ENCODE peak calls at places on chromosome 1, in four cellular contexts. One of them, this sample, is unnamed.

GRCh38 chr1:225881081-225882007 is 836 bp downstream of the TMEM63A start:
- DNase-seq in foreskin keratinocyte: peak
- DNase-seq in effector memory CD4-positive, alpha-beta T cell: peak
- DNase-seq in kidney: peak
- DNase-seq in this sample: peak

GRCh38 chr1:98897046-98897445 is 107.6 kb downstream of the PLPPR5 start:
- DNase-seq in foreskin keratinocyte: no peak
- DNase-seq in effector memory CD4-positive, alpha-beta T cell: no peak
- DNase-seq in kidney: no peak
- DNase-seq in this sample: no peak

GRCh38 chr1:36989260-36989659 is 45.1 kb downstream of the GRIK3 start:
- DNase-seq in foreskin keratinocyte: no peak
- DNase-seq in effector memory CD4-positive, alpha-beta T cell: no peak
- DNase-seq in kidney: no peak
- DNase-seq in this sample: no peak

GRCh38 chr1:8083739-8084484 is 57.8 kb upstream of the ERRFI1 start:
- DNase-seq in foreskin keratinocyte: peak
- DNase-seq in effector memory CD4-positive, alpha-beta T cell: no peak
- DNase-seq in kidney: no peak
- DNase-seq in this sample: no peak

GRCh38 chr1:37858931-37859506 is 373 bp downstream of the MTF1 start:
- DNase-seq in foreskin keratinocyte: no peak
- DNase-seq in effector memory CD4-positive, alpha-beta T cell: no peak
- DNase-seq in kidney: no peak
- DNase-seq in this sample: no peak

GRCh38 chr1:171418546-171418945 is 66.8 kb upstream of the PRRC2C start:
- DNase-seq in foreskin keratinocyte: no peak
- DNase-seq in effector memory CD4-positive, alpha-beta T cell: no peak
- DNase-seq in kidney: no peak
- DNase-seq in this sample: no peak

GRCh38 chr1:218395916-218396315 is 50.8 kb downstream of the TGFB2 start:
- DNase-seq in foreskin keratinocyte: no peak
- DNase-seq in effector memory CD4-positive, alpha-beta T cell: no peak
- DNase-seq in kidney: no peak
- DNase-seq in this sample: no peak

GRCh38 chr1:51567653-51568052 is 48.6 kb upstream of the EPS15 start:
- DNase-seq in foreskin keratinocyte: peak
- DNase-seq in effector memory CD4-positive, alpha-beta T cell: no peak
- DNase-seq in kidney: no peak
- DNase-seq in this sample: no peak

GRCh38 chr1:219533280-219533679 is 79.6 kb downstream of the ZC3H11B start:
- DNase-seq in foreskin keratinocyte: no peak
- DNase-seq in effector memory CD4-positive, alpha-beta T cell: no peak
- DNase-seq in kidney: no peak
- DNase-seq in this sample: no peak

GRCh38 chr1:19654386-19654785 is 10.3 kb downstream of the NBL1 start:
- DNase-seq in foreskin keratinocyte: no peak
- DNase-seq in effector memory CD4-positive, alpha-beta T cell: no peak
- DNase-seq in kidney: no peak
- DNase-seq in this sample: no peak

GRCh38 chr1:57422271-57423134 is 1.4 kb downstream of the DAB1 start:
- DNase-seq in foreskin keratinocyte: peak
- DNase-seq in effector memory CD4-positive, alpha-beta T cell: no peak
- DNase-seq in kidney: no peak
- DNase-seq in this sample: no peak

GRCh38 chr1:47842228-47842627 is 155.0 kb downstream of the TRABD2B start:
- DNase-seq in foreskin keratinocyte: no peak
- DNase-seq in effector memory CD4-positive, alpha-beta T cell: no peak
- DNase-seq in kidney: no peak
- DNase-seq in this sample: no peak

GRCh38 chr1:231695439-231696255 is 69.1 kb downstream of the DISC1 start:
- DNase-seq in foreskin keratinocyte: no peak
- DNase-seq in effector memory CD4-positive, alpha-beta T cell: no peak
- DNase-seq in kidney: no peak
- DNase-seq in this sample: no peak

GRCh38 chr1:206128192-206128591 is 11.0 kb upstream of the AVPR1B start:
- DNase-seq in foreskin keratinocyte: peak
- DNase-seq in effector memory CD4-positive, alpha-beta T cell: no peak
- DNase-seq in kidney: no peak
- DNase-seq in this sample: no peak

GRCh38 chr1:212488436-212489283 is 55.9 kb downstream of the NENF start:
- DNase-seq in foreskin keratinocyte: peak
- DNase-seq in effector memory CD4-positive, alpha-beta T cell: no peak
- DNase-seq in kidney: no peak
- DNase-seq in this sample: peak

GRCh38 chr1:244603498-244603897 is 49.4 kb upstream of the DESI2 start:
- DNase-seq in foreskin keratinocyte: peak
- DNase-seq in effector memory CD4-positive, alpha-beta T cell: no peak
- DNase-seq in kidney: no peak
- DNase-seq in this sample: no peak

GRCh38 chr1:998051-998821 is 1.7 kb downstream of the HES4 start:
- DNase-seq in foreskin keratinocyte: no peak
- DNase-seq in effector memory CD4-positive, alpha-beta T cell: no peak
- DNase-seq in kidney: peak
- DNase-seq in this sample: no peak

GRCh38 chr1:24805534-24806301 is 60.5 kb downstream of the CLIC4 start:
- DNase-seq in foreskin keratinocyte: peak
- DNase-seq in effector memory CD4-positive, alpha-beta T cell: no peak
- DNase-seq in kidney: no peak
- DNase-seq in this sample: no peak

GRCh38 chr1:13956386-13956785 is 256.4 kb downstream of the PRDM2 start:
- DNase-seq in foreskin keratinocyte: peak
- DNase-seq in effector memory CD4-positive, alpha-beta T cell: no peak
- DNase-seq in kidney: no peak
- DNase-seq in this sample: no peak

GRCh38 chr1:4630561-4630960 is 23.8 kb upstream of the AJAP1 start:
- DNase-seq in foreskin keratinocyte: no peak
- DNase-seq in effector memory CD4-positive, alpha-beta T cell: no peak
- DNase-seq in kidney: no peak
- DNase-seq in this sample: no peak

GRCh38 chr1:147676306-147677085 is 6.2 kb upstream of the ACP6 start:
- DNase-seq in foreskin keratinocyte: peak
- DNase-seq in effector memory CD4-positive, alpha-beta T cell: no peak
- DNase-seq in kidney: no peak
- DNase-seq in this sample: no peak

GRCh38 chr1:204647114-204647804 is 38.3 kb downstream of the LRRN2 start:
- DNase-seq in foreskin keratinocyte: peak
- DNase-seq in effector memory CD4-positive, alpha-beta T cell: no peak
- DNase-seq in kidney: no peak
- DNase-seq in this sample: no peak

GRCh38 chr1:92764116-92764515 is 20.8 kb downstream of the EVI5 start:
- DNase-seq in foreskin keratinocyte: no peak
- DNase-seq in effector memory CD4-positive, alpha-beta T cell: no peak
- DNase-seq in kidney: no peak
- DNase-seq in this sample: no peak

GRCh38 chr1:197159461-197159860 is 13.0 kb upstream of the ASPM start:
- DNase-seq in foreskin keratinocyte: no peak
- DNase-seq in effector memory CD4-positive, alpha-beta T cell: no peak
- DNase-seq in kidney: no peak
- DNase-seq in this sample: no peak

GRCh38 chr1:241990040-241990439 is 8.9 kb downstream of the MAP1LC3C start:
- DNase-seq in foreskin keratinocyte: peak
- DNase-seq in effector memory CD4-positive, alpha-beta T cell: no peak
- DNase-seq in kidney: peak
- DNase-seq in this sample: peak

GRCh38 chr1:224333309-224333926 is 3.4 kb upstream of the NVL start:
- DNase-seq in foreskin keratinocyte: peak
- DNase-seq in effector memory CD4-positive, alpha-beta T cell: peak
- DNase-seq in kidney: no peak
- DNase-seq in this sample: no peak

GRCh38 chr1:182588460-182589396 is at the start of gene RNASEL:
- DNase-seq in foreskin keratinocyte: peak
- DNase-seq in effector memory CD4-positive, alpha-beta T cell: peak
- DNase-seq in kidney: peak
- DNase-seq in this sample: peak

GRCh38 chr1:30977105-30977504 is 68.5 kb upstream of the SDC3 start:
- DNase-seq in foreskin keratinocyte: peak
- DNase-seq in effector memory CD4-positive, alpha-beta T cell: no peak
- DNase-seq in kidney: no peak
- DNase-seq in this sample: no peak

GRCh38 chr1:77540501-77541161 is 141.8 kb downstream of the ZZZ3 start:
- DNase-seq in foreskin keratinocyte: peak
- DNase-seq in effector memory CD4-positive, alpha-beta T cell: no peak
- DNase-seq in kidney: no peak
- DNase-seq in this sample: no peak

GRCh38 chr1:10528066-10529014 is 53.6 kb downstream of the PEX14 start:
- DNase-seq in foreskin keratinocyte: peak
- DNase-seq in effector memory CD4-positive, alpha-beta T cell: no peak
- DNase-seq in kidney: no peak
- DNase-seq in this sample: peak
- H3K27ac ChIP-seq in foreskin keratinocyte: peak
- H3K27ac ChIP-seq in effector memory CD4-positive, alpha-beta T cell: no peak
- H3K27ac ChIP-seq in kidney: no peak
- H3K27ac ChIP-seq in this sample: peak

GRCh38 chr1:16067933-16068332 is 5.5 kb downstream of the FAM131C start:
- DNase-seq in foreskin keratinocyte: no peak
- DNase-seq in effector memory CD4-positive, alpha-beta T cell: no peak
- DNase-seq in kidney: no peak
- DNase-seq in this sample: no peak
- H3K27ac ChIP-seq in foreskin keratinocyte: no peak
- H3K27ac ChIP-seq in effector memory CD4-positive, alpha-beta T cell: no peak
- H3K27ac ChIP-seq in kidney: peak
- H3K27ac ChIP-seq in this sample: no peak

GRCh38 chr1:185668013-185668412 is 66.2 kb upstream of the HMCN1 start:
- DNase-seq in foreskin keratinocyte: no peak
- DNase-seq in effector memory CD4-positive, alpha-beta T cell: no peak
- DNase-seq in kidney: no peak
- DNase-seq in this sample: no peak
- H3K27ac ChIP-seq in foreskin keratinocyte: no peak
- H3K27ac ChIP-seq in effector memory CD4-positive, alpha-beta T cell: no peak
- H3K27ac ChIP-seq in kidney: no peak
- H3K27ac ChIP-seq in this sample: no peak

GRCh38 chr1:109438798-109439297 is 12.6 kb upstream of the PSMA5 start:
- DNase-seq in foreskin keratinocyte: peak
- DNase-seq in effector memory CD4-positive, alpha-beta T cell: no peak
- DNase-seq in kidney: no peak
- DNase-seq in this sample: peak
- H3K27ac ChIP-seq in foreskin keratinocyte: no peak
- H3K27ac ChIP-seq in effector memory CD4-positive, alpha-beta T cell: no peak
- H3K27ac ChIP-seq in kidney: no peak
- H3K27ac ChIP-seq in this sample: peak

GRCh38 chr1:9302745-9303524 is 10.2 kb downstream of the SPSB1 start:
- DNase-seq in foreskin keratinocyte: peak
- DNase-seq in effector memory CD4-positive, alpha-beta T cell: no peak
- DNase-seq in kidney: no peak
- DNase-seq in this sample: peak

GRCh38 chr1:9298282-9298681 is 5.6 kb downstream of the SPSB1 start:
- DNase-seq in foreskin keratinocyte: no peak
- DNase-seq in effector memory CD4-positive, alpha-beta T cell: no peak
- DNase-seq in kidney: no peak
- DNase-seq in this sample: no peak

GRCh38 chr1:9303916-9304315 is 11.2 kb downstream of the SPSB1 start:
- DNase-seq in foreskin keratinocyte: no peak
- DNase-seq in effector memory CD4-positive, alpha-beta T cell: no peak
- DNase-seq in kidney: no peak
- DNase-seq in this sample: no peak

GRCh38 chr1:9297831-9298230 is 5.1 kb downstream of the SPSB1 start:
- DNase-seq in foreskin keratinocyte: no peak
- DNase-seq in effector memory CD4-positive, alpha-beta T cell: no peak
- DNase-seq in kidney: no peak
- DNase-seq in this sample: no peak

DNA sequence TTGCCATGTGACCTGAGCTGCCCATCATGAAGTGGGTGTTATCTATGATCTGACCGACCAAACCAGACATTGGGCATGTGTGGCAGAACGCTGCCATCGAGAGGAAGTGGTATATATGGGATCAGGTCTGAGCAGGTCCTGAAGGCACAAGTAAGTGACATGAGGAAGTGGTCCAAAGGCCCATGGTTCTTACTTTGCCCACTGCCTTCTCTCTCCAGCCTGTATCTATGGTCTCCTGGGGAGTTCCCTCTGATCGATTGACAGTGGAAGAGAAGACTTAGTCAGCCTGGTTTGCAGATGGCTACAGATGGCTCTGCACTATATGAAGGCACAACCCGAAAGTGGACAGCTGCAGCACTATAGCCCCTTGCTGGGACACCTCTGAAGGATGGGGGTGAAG is 7.9 kb downstream of the SPSB1 start:
- DNase-seq in foreskin keratinocyte: no peak
- DNase-seq in effector memory CD4-positive, alpha-beta T cell: no peak
- DNase-seq in kidney: no peak
- DNase-seq in this sample: no peak
- H3K27ac ChIP-seq in foreskin keratinocyte: peak
- H3K27ac ChIP-seq in effector memory CD4-positive, alpha-beta T cell: no peak
- H3K27ac ChIP-seq in kidney: no peak
- H3K27ac ChIP-seq in this sample: no peak

DNA sequence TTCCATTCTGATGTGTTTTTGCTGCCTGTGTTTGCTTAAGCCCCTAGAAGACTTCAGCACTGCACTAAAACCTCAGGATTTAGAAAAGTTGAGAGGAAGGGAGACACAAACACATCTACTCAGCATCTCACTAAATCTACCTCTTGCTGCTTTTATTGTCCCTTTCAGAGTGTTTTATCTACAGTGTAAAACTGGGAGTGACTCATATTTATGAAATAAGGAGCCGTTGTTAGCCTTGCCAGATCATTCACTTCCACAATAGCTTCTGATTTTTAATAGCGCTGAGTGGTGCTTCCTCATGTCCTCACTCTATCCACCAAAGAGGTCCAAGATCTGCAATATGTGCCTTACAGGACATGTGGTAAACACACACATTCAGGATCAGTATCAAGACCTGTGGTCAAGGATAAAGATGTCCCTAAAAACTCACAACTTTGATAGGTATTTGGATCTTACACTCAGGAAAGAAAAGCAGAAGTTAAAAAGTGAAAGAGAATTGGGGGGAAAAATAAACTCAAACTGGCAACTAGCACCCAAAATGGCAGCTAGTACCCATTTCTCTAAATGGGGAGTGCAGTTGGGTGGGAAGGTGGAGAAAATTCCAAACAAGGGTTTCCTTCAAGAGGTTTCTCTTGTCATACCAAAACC is 16.1 kb downstream of the DUSP10 start:
- DNase-seq in foreskin keratinocyte: no peak
- DNase-seq in effector memory CD4-positive, alpha-beta T cell: no peak
- DNase-seq in kidney: no peak
- DNase-seq in this sample: no peak
- H3K27ac ChIP-seq in foreskin keratinocyte: peak
- H3K27ac ChIP-seq in effector memory CD4-positive, alpha-beta T cell: no peak
- H3K27ac ChIP-seq in kidney: no peak
- H3K27ac ChIP-seq in this sample: peak

GRCh38 chr1:11731719-11732283 is 4.1 kb upstream of the AGTRAP start:
- DNase-seq in foreskin keratinocyte: peak
- DNase-seq in effector memory CD4-positive, alpha-beta T cell: no peak
- DNase-seq in kidney: peak
- DNase-seq in this sample: peak
- H3K27ac ChIP-seq in foreskin keratinocyte: no peak
- H3K27ac ChIP-seq in effector memory CD4-positive, alpha-beta T cell: no peak
- H3K27ac ChIP-seq in kidney: peak
- H3K27ac ChIP-seq in this sample: peak

This sample was measured in uterus.